ENCODE peak calls at places on chromosome 7, in six cellular contexts. K, R, C, L, N and T are unnamed samples.

GRCh38 chr7:99380032-99380822 is 5.7 kb downstream of the ARPC1B start:
- DNase-seq in K (no peak), R (no peak), C (peak), L (peak), N (peak), T (peak)

GRCh38 chr7:48525726-48526374 is 354.6 kb downstream of the ABCA13 start:
- DNase-seq in K (no peak), R (no peak), C (no peak), L (no peak), N (no peak), T (no peak)

GRCh38 chr7:133053321-133053891 is 28.5 kb downstream of the CHCHD3 start:
- DNase-seq in K (no peak), R (no peak), C (no peak), L (no peak), N (peak), T (no peak)

GRCh38 chr7:6130007-6130587 is 98.9 kb downstream of the ANKRD61 start:
- DNase-seq in K (no peak), R (no peak), C (no peak), L (no peak), N (no peak), T (no peak)

GRCh38 chr7:29017666-29018065 is 59.5 kb upstream of the TRIL start:
- DNase-seq in K (no peak), R (no peak), C (no peak), L (no peak), N (no peak), T (no peak)

GRCh38 chr7:94212160-94212559 is 182.5 kb upstream of the COL1A2 start:
- DNase-seq in K (no peak), R (no peak), C (no peak), L (no peak), N (no peak), T (no peak)

GRCh38 chr7:31440511-31440910 is 73.4 kb upstream of the ITPRID1 start:
- DNase-seq in K (no peak), R (no peak), C (no peak), L (no peak), N (no peak), T (no peak)

GRCh38 chr7:143490719-143491306 is 13.1 kb downstream of the TAS2R41 start:
- DNase-seq in K (no peak), R (no peak), C (no peak), L (no peak), N (peak), T (peak)

GRCh38 chr7:29278362-29279070 is 83.9 kb downstream of the CHN2 start:
- DNase-seq in K (no peak), R (no peak), C (no peak), L (no peak), N (no peak), T (no peak)

GRCh38 chr7:7564323-7564780 is 2.3 kb upstream of the MIOS start:
- DNase-seq in K (no peak), R (no peak), C (no peak), L (no peak), N (peak), T (no peak)

GRCh38 chr7:84536256-84536870 is 341.8 kb upstream of the SEMA3A start:
- DNase-seq in K (no peak), R (no peak), C (no peak), L (no peak), N (no peak), T (no peak)

GRCh38 chr7:32206488-32206887 is 136.3 kb upstream of the PDE1C start:
- DNase-seq in K (no peak), R (no peak), C (no peak), L (no peak), N (no peak), T (no peak)

GRCh38 chr7:106625678-106626301 is 35.2 kb downstream of the CCDC71L start:
- DNase-seq in K (no peak), R (no peak), C (no peak), L (no peak), N (no peak), T (no peak)

GRCh38 chr7:2520131-2520807 is 695 bp downstream of the LFNG start:
- DNase-seq in K (no peak), R (no peak), C (no peak), L (no peak), N (peak), T (no peak)

GRCh38 chr7:86928308-86928707 is 131.1 kb downstream of the ELAPOR2 start:
- DNase-seq in K (peak), R (no peak), C (no peak), L (no peak), N (no peak), T (no peak)

GRCh38 chr7:97351488-97351887 is 234.0 kb downstream of the SDHAF3 start:
- DNase-seq in K (no peak), R (no peak), C (no peak), L (no peak), N (no peak), T (no peak)

GRCh38 chr7:68321076-68321639 is 1277.1 kb upstream of the AUTS2 start:
- DNase-seq in K (no peak), R (no peak), C (no peak), L (no peak), N (peak), T (no peak)

GRCh38 chr7:44284881-44285541 is 40.4 kb downstream of the CAMK2B start:
- DNase-seq in K (peak), R (no peak), C (no peak), L (no peak), N (no peak), T (no peak)

GRCh38 chr7:109375857-109376256 is 806.2 kb downstream of the DNAJB9 start:
- DNase-seq in K (no peak), R (no peak), C (no peak), L (no peak), N (no peak), T (no peak)

GRCh38 chr7:76054129-76055120 is 6.5 kb downstream of the MDH2 start:
- DNase-seq in K (no peak), R (no peak), C (no peak), L (no peak), N (peak), T (no peak)
- H3K27ac ChIP-seq in K (no peak), R (no peak), C (no peak), L (no peak), N (peak), T (no peak)

GRCh38 chr7:35467456-35467978 is 213.6 kb upstream of the TBX20 start:
- DNase-seq in K (no peak), R (no peak), C (no peak), L (no peak), N (no peak), T (no peak)
- H3K27ac ChIP-seq in K (no peak), R (no peak), C (no peak), L (no peak), N (no peak), T (no peak)

GRCh38 chr7:47503283-47503682 is 78.6 kb downstream of the TNS3 start:
- DNase-seq in K (no peak), R (no peak), C (no peak), L (no peak), N (no peak), T (no peak)

GRCh38 chr7:47500103-47500563 is 81.8 kb downstream of the TNS3 start:
- DNase-seq in K (no peak), R (no peak), C (no peak), L (no peak), N (no peak), T (no peak)

GRCh38 chr7:47498229-47499056 is 83.5 kb downstream of the TNS3 start:
- DNase-seq in K (peak), R (no peak), C (no peak), L (peak), N (no peak), T (no peak)

GRCh38 chr7:47502240-47502877 is 79.6 kb downstream of the TNS3 start:
- DNase-seq in K (no peak), R (no peak), C (no peak), L (no peak), N (no peak), T (no peak)

DNA sequence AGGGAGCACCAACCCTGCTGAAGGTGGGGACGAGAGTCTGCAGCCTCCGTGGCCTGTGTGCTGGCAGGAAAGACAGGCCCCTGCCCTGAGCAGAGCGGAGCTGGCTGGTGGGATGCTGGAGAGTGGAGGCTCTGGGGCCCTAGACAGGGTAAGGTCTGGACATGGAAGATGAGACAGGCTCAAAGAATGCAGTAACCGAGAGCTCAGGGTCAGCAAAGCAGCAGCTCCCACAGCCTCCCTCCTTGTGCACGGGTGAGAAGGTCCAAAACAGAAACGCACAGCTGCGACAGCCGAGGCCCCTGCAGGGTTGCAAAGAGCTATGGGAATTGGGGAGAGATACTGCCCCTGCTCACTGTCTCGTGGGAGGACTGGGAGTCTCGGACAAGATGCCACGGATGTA is 80.5 kb downstream of the TNS3 start:
- DNase-seq in K (no peak), R (no peak), C (no peak), L (no peak), N (peak), T (no peak)
- H3K27ac ChIP-seq in K (no peak), R (no peak), C (no peak), L (no peak), N (no peak), T (no peak)

GRCh38 chr7:73701357-73701995 is 18.0 kb downstream of the STX1A start:
- DNase-seq in K (no peak), R (peak), C (no peak), L (peak), N (peak), T (no peak)

GRCh38 chr7:73698410-73698809 is 15.0 kb downstream of the BUD23 start:
- DNase-seq in K (no peak), R (no peak), C (no peak), L (no peak), N (no peak), T (no peak)

GRCh38 chr7:73700581-73701134 is 17.3 kb downstream of the BUD23 start:
- DNase-seq in K (no peak), R (no peak), C (no peak), L (no peak), N (no peak), T (no peak)

GRCh38 chr7:73700070-73700423 is 16.6 kb downstream of the BUD23 start:
- DNase-seq in K (no peak), R (no peak), C (no peak), L (no peak), N (no peak), T (no peak)

DNA sequence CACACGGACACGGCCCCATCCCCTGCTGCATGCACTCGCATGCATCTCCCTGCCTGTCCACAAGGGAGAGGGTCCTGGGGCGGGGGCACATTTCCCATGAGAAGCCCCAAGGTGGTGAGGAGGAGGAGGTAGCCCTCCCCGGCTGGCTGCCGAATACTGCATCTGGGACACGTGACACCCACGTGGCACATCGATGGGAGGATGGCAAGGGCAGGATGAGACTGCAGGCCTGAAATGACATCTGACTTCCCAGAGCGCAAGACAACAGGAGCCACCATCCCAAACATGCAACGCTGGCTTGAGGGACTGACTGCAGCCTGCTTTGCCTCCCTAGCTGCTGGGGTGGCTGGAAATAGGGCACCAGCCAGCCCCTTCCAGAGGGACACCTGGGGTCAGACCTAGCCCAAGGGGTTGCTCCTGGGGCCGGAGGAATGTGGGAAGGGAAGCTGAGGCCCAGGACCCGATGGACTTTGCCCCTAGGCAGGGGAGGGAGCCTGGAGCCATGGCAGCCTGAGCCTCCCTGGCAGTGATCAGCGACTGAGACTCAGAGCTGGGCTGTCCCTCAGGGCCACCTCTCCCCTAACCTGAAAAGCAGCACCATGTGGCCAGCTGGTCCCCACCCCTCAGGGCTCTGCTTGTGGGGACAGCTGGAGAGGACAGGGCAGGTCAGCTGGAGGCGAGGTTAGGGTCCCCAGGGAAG is 16.1 kb downstream of the BUD23 start:
- DNase-seq in K (no peak), R (no peak), C (no peak), L (no peak), N (no peak), T (no peak)
- H3K27ac ChIP-seq in K (no peak), R (no peak), C (no peak), L (no peak), N (no peak), T (no peak)

GRCh38 chr7:12221414-12221813 is 10.3 kb downstream of the TMEM106B start:
- DNase-seq in K (no peak), R (no peak), C (no peak), L (no peak), N (peak), T (no peak)
- H3K27ac ChIP-seq in K (no peak), R (no peak), C (no peak), L (no peak), N (no peak), T (no peak)

GRCh38 chr7:12062062-12062461 is 149.0 kb upstream of the TMEM106B start:
- DNase-seq in K (no peak), R (no peak), C (no peak), L (no peak), N (no peak), T (no peak)
- H3K27ac ChIP-seq in K (no peak), R (no peak), C (no peak), L (no peak), N (no peak), T (no peak)